ENCODE peak calls at places on chromosomes 6 and 20, in ten cellular contexts. E, P, T, H, F, U, W, J, Y and C are unnamed samples.

GRCh38 chr6:135875446-135875845 is 23.9 kb downstream of the PDE7B start:
- DNase-seq in E (no peak), P (no peak), T (peak), H (no peak), F (no peak), U (no peak), W (no peak), J (no peak), Y (no peak), C (no peak)

GRCh38 chr6:83920017-83920416 is 60.5 kb downstream of the CYB5R4 start:
- DNase-seq in E (no peak), P (no peak), T (peak), H (no peak), F (no peak), U (no peak), W (no peak), J (no peak), Y (no peak), C (no peak)

GRCh38 chr6:53424300-53424699 is 75.5 kb upstream of the ELOVL5 start:
- DNase-seq in E (no peak), P (no peak), T (no peak), H (no peak), F (no peak), U (no peak), W (no peak), J (no peak), Y (no peak), C (no peak)

GRCh38 chr20:2130668-2131067 is 29.0 kb downstream of the STK35 start:
- DNase-seq in E (no peak), P (peak), T (no peak), H (no peak), F (no peak), U (peak), W (no peak), J (peak), Y (no peak), C (no peak)

GRCh38 chr6:132333639-132334516 is 67.4 kb downstream of the MOXD1 start:
- DNase-seq in E (no peak), P (no peak), T (peak), H (no peak), F (no peak), U (no peak), W (no peak), J (no peak), Y (peak), C (peak)

GRCh38 chr6:128507337-128508310 is 12.8 kb downstream of the PTPRK start:
- DNase-seq in E (peak), P (no peak), T (peak), H (no peak), F (no peak), U (no peak), W (no peak), J (no peak), Y (peak), C (no peak)

GRCh38 chr6:159107451-159108260 is 61.5 kb upstream of the FNDC1 start:
- DNase-seq in E (no peak), P (no peak), T (no peak), H (no peak), F (no peak), U (no peak), W (no peak), J (peak), Y (no peak), C (no peak)

GRCh38 chr6:12066297-12066696 is 54.2 kb downstream of the HIVEP1 start:
- DNase-seq in E (no peak), P (no peak), T (peak), H (no peak), F (no peak), U (no peak), W (no peak), J (no peak), Y (no peak), C (no peak)

GRCh38 chr6:56019973-56020372 is 144.6 kb upstream of the BMP5 start:
- DNase-seq in E (no peak), P (no peak), T (peak), H (no peak), F (no peak), U (no peak), W (no peak), J (no peak), Y (no peak), C (no peak)

GRCh38 chr6:45655630-45656422 is 278.1 kb upstream of the SUPT3H start:
- DNase-seq in E (no peak), P (no peak), T (peak), H (no peak), F (no peak), U (no peak), W (no peak), J (no peak), Y (no peak), C (peak)

GRCh38 chr6:134204031-134204430 is 113.9 kb downstream of the SGK1 start:
- DNase-seq in E (no peak), P (no peak), T (no peak), H (no peak), F (no peak), U (no peak), W (no peak), J (no peak), Y (no peak), C (no peak)

GRCh38 chr20:10713161-10713560 is 39.4 kb upstream of the JAG1 start:
- DNase-seq in E (no peak), P (no peak), T (no peak), H (no peak), F (no peak), U (no peak), W (no peak), J (no peak), Y (peak), C (no peak)

GRCh38 chr20:45781391-45781931 is 10.2 kb downstream of the WFDC3 start:
- DNase-seq in E (no peak), P (no peak), T (peak), H (no peak), F (no peak), U (no peak), W (no peak), J (no peak), Y (peak), C (peak)

GRCh38 chr6:105793132-105793531 is 293.0 kb upstream of the PRDM1 start:
- DNase-seq in E (no peak), P (no peak), T (no peak), H (no peak), F (no peak), U (peak), W (no peak), J (no peak), Y (peak), C (no peak)

GRCh38 chr6:113994934-113995342 is 24.0 kb upstream of the HDAC2 start:
- DNase-seq in E (no peak), P (no peak), T (peak), H (no peak), F (no peak), U (peak), W (no peak), J (no peak), Y (peak), C (peak)

GRCh38 chr6:51027283-51028065 is 208.8 kb downstream of the TFAP2B start:
- DNase-seq in E (no peak), P (no peak), T (no peak), H (no peak), F (no peak), U (no peak), W (no peak), J (no peak), Y (no peak), C (no peak)

GRCh38 chr6:69818223-69818930 is 21.6 kb upstream of the LMBRD1 start:
- DNase-seq in E (no peak), P (no peak), T (no peak), H (no peak), F (no peak), U (no peak), W (no peak), J (no peak), Y (no peak), C (no peak)

GRCh38 chr20:45316150-45317080 is 8.3 kb upstream of the MATN4 start:
- DNase-seq in E (peak), P (no peak), T (no peak), H (no peak), F (no peak), U (no peak), W (no peak), J (no peak), Y (no peak), C (no peak)

GRCh38 chr6:156438519-156438918 is 338.7 kb upstream of the ARID1B start:
- DNase-seq in E (no peak), P (no peak), T (no peak), H (no peak), F (no peak), U (no peak), W (no peak), J (no peak), Y (no peak), C (no peak)

GRCh38 chr6:34281702-34282334 is 33.0 kb upstream of the SMIM29 start:
- DNase-seq in E (no peak), P (no peak), T (no peak), H (no peak), F (no peak), U (no peak), W (no peak), J (no peak), Y (no peak), C (no peak)

GRCh38 chr20:58271596-58272460 is 37.7 kb upstream of the RAB22A start:
- DNase-seq in E (no peak), P (no peak), T (peak), H (no peak), F (no peak), U (no peak), W (no peak), J (no peak), Y (no peak), C (no peak)

GRCh38 chr6:113361014-113361645 is 496.0 kb upstream of the MARCKS start:
- DNase-seq in E (no peak), P (no peak), T (peak), H (no peak), F (no peak), U (peak), W (no peak), J (no peak), Y (no peak), C (no peak)

GRCh38 chr20:46946796-46947195 is 52.2 kb downstream of the EYA2 start:
- DNase-seq in E (no peak), P (peak), T (peak), H (no peak), F (no peak), U (no peak), W (no peak), J (no peak), Y (no peak), C (no peak)

GRCh38 chr20:16208443-16208842 is 364.8 kb downstream of the KIF16B start:
- DNase-seq in E (no peak), P (no peak), T (no peak), H (no peak), F (no peak), U (no peak), W (no peak), J (no peak), Y (no peak), C (no peak)

GRCh38 chr6:169172435-169172834 is 81.2 kb downstream of the THBS2 start:
- DNase-seq in E (no peak), P (no peak), T (peak), H (no peak), F (peak), U (peak), W (no peak), J (no peak), Y (no peak), C (peak)

GRCh38 chr6:45421700-45422540 is 44.2 kb upstream of the SUPT3H start:
- DNase-seq in E (peak), P (peak), T (peak), H (peak), F (no peak), U (peak), W (no peak), J (peak), Y (peak), C (peak)

GRCh38 chr20:48490976-48491657 is 336.7 kb downstream of the PREX1 start:
- DNase-seq in E (no peak), P (peak), T (no peak), H (no peak), F (no peak), U (no peak), W (no peak), J (no peak), Y (no peak), C (no peak)

GRCh38 chr20:53582574-53583351 is 10.9 kb downstream of the ZNF217 start:
- DNase-seq in E (no peak), P (peak), T (peak), H (no peak), F (no peak), U (peak), W (no peak), J (no peak), Y (peak), C (peak)

GRCh38 chr6:43702522-43703440 is 15.2 kb upstream of the MRPS18A start:
- DNase-seq in E (peak), P (peak), T (peak), H (no peak), F (peak), U (peak), W (peak), J (peak), Y (peak), C (peak)
- TF ChIP-seq POLR2A in E (no peak), P (peak), T (no peak), H (no peak), F (no peak), U (no peak), W (no peak), J (no peak), Y (peak), C (peak)

GRCh38 chr6:164010446-164011071 is 596.0 kb downstream of the QKI start:
- DNase-seq in E (no peak), P (no peak), T (no peak), H (no peak), F (no peak), U (no peak), W (no peak), J (no peak), Y (no peak), C (no peak)

GRCh38 chr6:164018127-164018526 is 603.6 kb downstream of the QKI start:
- DNase-seq in E (no peak), P (no peak), T (no peak), H (no peak), F (no peak), U (no peak), W (no peak), J (no peak), Y (no peak), C (no peak)

GRCh38 chr6:164016056-164016455 is 601.5 kb downstream of the QKI start:
- DNase-seq in E (no peak), P (no peak), T (no peak), H (no peak), F (no peak), U (no peak), W (no peak), J (no peak), Y (no peak), C (no peak)

GRCh38 chr6:164013480-164014208 is 599.1 kb downstream of the QKI start:
- DNase-seq in E (no peak), P (no peak), T (no peak), H (no peak), F (no peak), U (no peak), W (no peak), J (no peak), Y (no peak), C (no peak)

GRCh38 chr6:164014716-164015484 is 600.4 kb downstream of the QKI start:
- DNase-seq in E (no peak), P (no peak), T (no peak), H (no peak), F (no peak), U (no peak), W (no peak), J (no peak), Y (no peak), C (no peak)
- TF ChIP-seq POLR2A in E (no peak), P (no peak), T (no peak), H (no peak), F (no peak), U (no peak), W (no peak), J (no peak), Y (no peak), C (no peak)

DNA sequence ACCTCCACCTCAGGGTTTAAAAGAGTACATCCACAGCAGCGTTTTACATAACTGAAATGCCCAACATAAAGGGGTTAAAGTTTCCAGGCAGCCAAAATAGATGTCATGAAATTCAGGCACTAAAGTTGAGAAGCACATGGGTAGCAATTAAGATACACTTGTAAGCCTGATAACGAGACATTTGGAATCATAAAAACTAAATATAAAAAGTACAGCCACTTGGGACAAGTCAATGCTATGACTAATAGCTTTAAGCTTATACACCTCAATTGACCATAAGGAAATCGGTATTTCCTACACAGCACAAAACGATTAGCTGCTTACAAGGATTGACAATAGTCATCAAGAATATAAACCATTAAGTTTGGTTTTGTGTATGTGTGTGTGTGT is 11.8 kb downstream of the LOC128125822 start:
- DNase-seq in E (no peak), P (no peak), T (peak), H (no peak), F (no peak), U (no peak), W (no peak), J (no peak), Y (no peak), C (no peak)
- TF ChIP-seq POLR2A in E (no peak), P (no peak), T (peak), H (no peak), F (no peak), U (no peak), W (no peak), J (no peak), Y (no peak), C (no peak)

GRCh38 chr6:109381007-109381746 is 1.1 kb downstream of the CD164 start:
- DNase-seq in E (no peak), P (no peak), T (peak), H (no peak), F (no peak), U (peak), W (no peak), J (no peak), Y (no peak), C (no peak)
- TF ChIP-seq POLR2A in E (no peak), P (no peak), T (no peak), H (no peak), F (no peak), U (no peak), W (no peak), J (no peak), Y (no peak), C (no peak)

GRCh38 chr6:44254957-44255808 is 2.1 kb downstream of the SLC35B2 start:
- DNase-seq in E (no peak), P (no peak), T (no peak), H (no peak), F (no peak), U (peak), W (no peak), J (peak), Y (no peak), C (no peak)
- TF ChIP-seq POLR2A in E (no peak), P (no peak), T (peak), H (no peak), F (no peak), U (peak), W (no peak), J (no peak), Y (no peak), C (no peak)

GRCh38 chr6:24702720-24703282 is 16.2 kb downstream of the C6orf62 start:
- DNase-seq in E (no peak), P (no peak), T (no peak), H (no peak), F (no peak), U (no peak), W (no peak), J (no peak), Y (no peak), C (no peak)
- TF ChIP-seq POLR2A in E (no peak), P (no peak), T (no peak), H (no peak), F (no peak), U (no peak), W (no peak), J (no peak), Y (no peak), C (no peak)

DNA sequence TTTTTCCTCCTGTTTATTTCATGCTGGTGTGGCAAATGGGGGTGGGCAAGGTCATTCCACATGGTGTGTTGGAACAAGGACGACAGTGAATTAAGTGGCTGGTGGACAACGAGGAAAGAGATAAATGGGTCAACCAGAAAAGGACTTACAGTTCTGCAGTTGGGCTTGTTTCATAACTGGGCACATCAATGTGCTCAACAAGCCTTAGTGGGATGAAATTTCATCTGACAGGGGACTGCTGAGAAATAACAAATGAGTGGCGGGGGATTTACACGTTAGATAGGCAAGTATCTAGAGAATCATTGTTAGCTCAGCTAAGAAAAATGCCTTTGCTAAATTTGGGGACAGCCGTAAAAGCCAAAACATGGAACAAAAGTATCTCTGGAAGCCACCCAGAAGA is 163.6 kb downstream of the NRN1 start:
- DNase-seq in E (no peak), P (no peak), T (no peak), H (no peak), F (no peak), U (no peak), W (no peak), J (no peak), Y (no peak), C (no peak)
- TF ChIP-seq POLR2A in E (no peak), P (no peak), T (no peak), H (no peak), F (no peak), U (no peak), W (no peak), J (no peak), Y (no peak), C (no peak)